ENCODE peak calls at places on chromosome 10, in four cellular contexts. H is colonic mucosa, O is lower lobe of right lung, L is uterus. Z is an unnamed sample.

GRCh38 chr10:73647211-73647874 is 6.1 kb upstream of the MYOZ1 start:
- DNase-seq in H (peak; percentile 56), L (peak; percentile 61), O (peak; percentile 70), Z (no peak)

GRCh38 chr10:32413513-32413912 is 32.4 kb upstream of the CCDC7 start:
- DNase-seq in L (no peak), O (no peak), H (no peak), Z (no peak)

GRCh38 chr10:72692057-72692891 is at the start of gene MCU:
- DNase-seq in H (peak; percentile 98), L (peak; percentile 95), O (peak; percentile 96), Z (peak; percentile 98)

GRCh38 chr10:15879058-15879457 is 18.8 kb upstream of the MINDY3 start:
- DNase-seq in H (no peak), L (no peak), O (no peak), Z (no peak)

GRCh38 chr10:60147025-60147424 is 240.7 kb upstream of the CCDC6 start:
- DNase-seq in L (peak; percentile 27), H (no peak), O (no peak), Z (no peak)

GRCh38 chr10:17113889-17114288 is 15.7 kb downstream of the CUBN start:
- DNase-seq in O (no peak), L (peak; percentile 49), H (no peak), Z (no peak)

GRCh38 chr10:131737543-131738395 is 163.0 kb upstream of the PPP2R2D start:
- DNase-seq in L (no peak), O (no peak), H (peak; percentile 7), Z (no peak)

GRCh38 chr10:9331583-9332008 is 1277.1 kb downstream of the GATA3 start:
- DNase-seq in O (no peak), H (no peak), L (no peak), Z (no peak)

GRCh38 chr10:19811517-19811916 is 4.7 kb upstream of the PLXDC2 start:
- DNase-seq in L (peak; percentile 51), O (no peak), H (no peak), Z (no peak)

GRCh38 chr10:53601260-53601875 is 828.8 kb upstream of the MBL2 start:
- DNase-seq in H (no peak), L (no peak), O (no peak), Z (no peak)

GRCh38 chr10:132443998-132444876 is 47.2 kb downstream of the PWWP2B start:
- DNase-seq in O (no peak), H (no peak), L (peak; percentile 81), Z (no peak)

GRCh38 chr10:126052171-126052570 is 155.8 kb downstream of the FANK1 start:
- DNase-seq in H (no peak), L (no peak), O (no peak), Z (no peak)

GRCh38 chr10:34886906-34887615 is 72.0 kb upstream of the PARD3 start:
- DNase-seq in H (no peak), L (no peak), O (no peak), Z (peak; percentile 12)

GRCh38 chr10:87594864-87595263 is 64.8 kb upstream of the PAPSS2 start:
- DNase-seq in H (no peak), L (no peak), O (no peak), Z (peak; percentile 58)

GRCh38 chr10:33273295-33274002 is 61.0 kb downstream of the NRP1 start:
- DNase-seq in L (peak; percentile 64), H (peak; percentile 69), O (peak; percentile 87), Z (peak; percentile 95)

GRCh38 chr10:124126139-124126538 is 32.7 kb upstream of the CHST15 start:
- DNase-seq in H (no peak), L (no peak), O (no peak), Z (no peak)

GRCh38 chr10:124124769-124125161 is 31.4 kb upstream of the CHST15 start:
- DNase-seq in O (no peak), H (no peak), L (no peak), Z (no peak)

GRCh38 chr10:124126711-124127385 is 33.5 kb upstream of the CHST15 start:
- DNase-seq in L (no peak), H (no peak), O (no peak), Z (no peak)

GRCh38 chr10:124124123-124124768 is 30.8 kb upstream of the CHST15 start:
- DNase-seq in L (no peak), H (no peak), O (no peak), Z (no peak)

GRCh38 chr10:124125305-124126116 is 32.1 kb upstream of the CHST15 start:
- DNase-seq in L (no peak), O (no peak), H (no peak), Z (no peak)
- TF ChIP-seq CTCF in L (no peak), O (peak; percentile 20), H (no peak), Z (peak; percentile 29)

DNA sequence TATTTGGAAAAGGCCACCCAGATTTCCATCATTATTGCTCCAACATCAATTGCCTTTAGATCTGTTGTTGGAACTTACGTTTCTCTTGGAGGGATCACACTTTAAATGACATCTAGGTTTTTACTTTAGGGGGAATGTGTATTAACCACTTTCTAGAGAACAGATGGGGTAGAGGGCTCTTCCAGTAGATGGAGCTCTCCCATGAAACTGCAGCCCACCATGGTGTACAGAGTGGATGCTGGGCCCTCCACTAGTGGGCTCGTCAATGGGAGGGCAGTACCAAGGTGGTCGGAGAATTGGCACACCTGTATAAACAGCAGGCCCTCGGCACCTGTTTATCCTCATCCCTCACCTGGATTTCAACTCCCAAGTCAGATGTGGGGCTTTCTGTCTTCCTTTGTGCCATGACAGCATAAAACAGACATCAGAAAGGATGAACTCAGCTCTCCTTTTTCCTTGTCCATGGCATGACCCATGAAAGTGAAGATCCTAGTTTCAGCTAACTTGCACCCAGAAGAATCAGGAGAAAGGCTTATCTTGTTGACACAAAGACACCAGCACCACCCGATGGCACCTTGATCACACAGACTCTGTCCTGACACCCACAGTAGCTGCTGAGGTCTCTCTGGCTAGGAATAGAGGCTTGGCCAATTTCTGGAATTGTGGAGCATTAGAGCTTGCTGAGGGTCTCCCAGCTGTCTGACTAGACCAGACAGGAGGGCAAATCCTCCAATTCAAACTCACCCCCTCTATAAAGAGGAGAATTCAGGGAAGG is 150.5 kb downstream of the CYP26A1 start:
- DNase-seq in H (no peak), L (no peak), O (no peak), Z (no peak)
- TF ChIP-seq CTCF in H (no peak), L (no peak), O (no peak), Z (no peak)

GRCh38 chr10:13298748-13299436 is 972 bp downstream of the PHYH start:
- DNase-seq in O (no peak), L (no peak), H (no peak), Z (no peak)

GRCh38 chr10:13294156-13294555 is 5.7 kb downstream of the PHYH start:
- DNase-seq in L (no peak), H (no peak), O (no peak), Z (no peak)

GRCh38 chr10:13291821-13292773 is 7.8 kb downstream of the PHYH start:
- DNase-seq in O (no peak), H (no peak), L (no peak), Z (no peak)

GRCh38 chr10:13296476-13296875 is 3.4 kb downstream of the PHYH start:
- DNase-seq in L (no peak), O (no peak), H (no peak), Z (no peak)

GRCh38 chr10:13294784-13295183 is 5.1 kb downstream of the PHYH start:
- DNase-seq in L (no peak), O (no peak), H (no peak), Z (no peak)
- TF ChIP-seq CTCF in L (no peak), O (no peak), H (no peak), Z (no peak)

GRCh38 chr10:94225589-94225988 is 137.2 kb downstream of the NOC3L start:
- DNase-seq in L (no peak), O (no peak), H (no peak), Z (no peak)
- TF ChIP-seq CTCF in L (peak; percentile 12), O (peak; percentile 22), H (no peak), Z (peak; percentile 18)

DNA sequence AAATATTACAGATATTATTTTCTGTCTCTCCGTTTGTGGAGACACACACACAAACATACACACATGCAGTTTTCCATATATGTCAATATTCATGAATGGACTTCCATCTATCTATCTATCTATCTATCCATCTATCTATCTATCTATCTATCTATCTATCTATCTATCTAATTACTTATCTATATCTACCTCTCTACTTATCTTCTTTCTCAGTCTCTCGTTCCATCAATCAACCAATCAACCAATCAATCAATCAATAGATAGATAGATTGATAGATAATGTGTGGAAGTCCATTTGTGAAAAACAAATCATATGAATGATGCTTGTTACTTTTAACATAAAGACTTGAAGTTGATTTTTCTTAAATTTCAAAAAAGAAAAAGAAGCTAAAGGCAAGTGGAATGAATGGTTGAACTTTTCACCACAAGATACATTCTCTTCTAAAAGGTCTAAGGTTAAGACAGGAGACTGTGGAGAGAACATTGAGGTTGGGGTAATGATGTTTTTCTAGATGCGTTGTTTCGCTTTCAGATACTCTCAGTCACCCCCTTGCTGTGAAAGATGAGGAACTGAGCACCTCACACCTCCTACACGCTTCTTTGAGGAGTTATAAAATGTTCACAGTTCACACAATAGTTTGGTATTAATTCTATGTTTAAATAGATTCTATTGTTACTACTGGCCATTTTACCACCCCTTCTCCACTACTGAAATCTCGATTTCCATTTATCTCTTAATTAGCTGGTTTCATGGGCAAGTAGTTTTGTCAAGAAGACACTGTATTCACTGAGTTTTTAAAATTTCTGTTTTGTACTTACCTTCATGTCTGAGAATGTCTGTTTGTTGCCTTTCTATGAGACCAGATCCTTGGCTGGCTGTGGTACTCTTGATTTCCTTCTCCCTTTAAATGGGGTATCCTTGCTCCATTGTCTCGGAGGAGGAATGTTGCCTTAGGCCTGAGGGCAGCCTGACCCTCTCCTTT is 114.1 kb downstream of the EMX2 start:
- DNase-seq in L (no peak), H (no peak), O (no peak), Z (no peak)
- TF ChIP-seq CTCF in L (no peak), H (no peak), O (no peak), Z (no peak)

DNA sequence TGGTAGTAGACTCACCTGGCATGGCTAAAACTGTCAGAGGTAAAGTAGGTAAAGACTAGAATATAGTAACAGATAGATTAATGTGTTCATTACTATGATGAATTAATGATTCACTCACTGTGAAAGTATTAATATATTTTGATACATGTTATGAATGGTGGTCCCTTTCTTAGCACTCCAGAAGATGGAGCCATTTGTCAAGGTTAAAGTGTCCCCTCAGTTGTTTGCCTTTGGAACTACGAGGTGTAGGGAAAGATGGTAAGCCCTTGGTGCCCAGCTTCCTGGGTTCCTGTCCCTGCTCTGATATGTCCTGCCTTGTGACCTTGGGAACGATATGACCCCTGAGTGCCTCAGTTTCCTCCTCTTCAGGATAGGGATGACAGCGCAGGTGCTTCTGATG is 49.4 kb downstream of the HTRA1 start:
- DNase-seq in O (no peak), H (no peak), L (no peak), Z (no peak)
- TF ChIP-seq CTCF in O (no peak), H (no peak), L (no peak), Z (no peak)

GRCh38 chr10:3391657-3392056 is 219.1 kb upstream of the PITRM1 start:
- DNase-seq in H (no peak), O (no peak), L (no peak), Z (no peak)
- TF ChIP-seq CTCF in H (no peak), O (no peak), L (no peak), Z (no peak)